ENCODE peak calls at places on chromosomes 3 and 15, in five cellular contexts. B is psoas muscle, S is Panc1, O is mucosa of descending colon, H is adrenal gland. W is an unnamed sample. For H3K36me3, the result is how much of the 10 kb centered on the place peaks cover.

GRCh38 chr3:169984287-169984686 is 17.7 kb downstream of the SEC62 start:
- DNase-seq in B (no peak), S (no peak), O (no peak), H (no peak), W (no peak)

GRCh38 chr3:168212664-168213255 is 117.0 kb upstream of the GOLIM4 start:
- DNase-seq in B (no peak), S (no peak), O (no peak), H (no peak), W (no peak)

GRCh38 chr15:66169625-66170024 is 83.9 kb downstream of the MEGF11 start:
- DNase-seq in B (no peak), S (no peak), O (no peak), H (no peak), W (no peak)

GRCh38 chr3:172751188-172751571 is 654 bp downstream of the ECT2 start:
- DNase-seq in B (no peak), S (no peak), O (no peak), H (no peak), W (no peak)

GRCh38 chr3:23172059-23172458 is 31.1 kb upstream of the UBE2E2 start:
- DNase-seq in B (no peak), S (no peak), O (no peak), H (no peak), W (no peak)

GRCh38 chr3:31868246-31868645 is 112.8 kb downstream of the OSBPL10 start:
- DNase-seq in B (no peak), S (no peak), O (no peak), H (no peak), W (no peak)

GRCh38 chr15:89783111-89783860 is 7.2 kb downstream of the MESP2 start:
- DNase-seq in B (no peak), S (no peak), O (peak), H (no peak), W (peak)

GRCh38 chr3:171796625-171797264 is 13.5 kb downstream of the PLD1 start:
- DNase-seq in B (no peak), S (no peak), O (no peak), H (no peak), W (no peak)

GRCh38 chr15:93076875-93077274 is 12.1 kb downstream of the RGMA start:
- DNase-seq in B (no peak), S (no peak), O (no peak), H (no peak), W (no peak)

GRCh38 chr3:34584971-34585370 is 786.5 kb downstream of the PDCD6IP start:
- DNase-seq in B (no peak), S (no peak), O (no peak), H (no peak), W (no peak)

GRCh38 chr15:32873292-32874114 is 155.7 kb downstream of the GREM1 start:
- DNase-seq in B (no peak), S (no peak), O (no peak), H (no peak), W (no peak)

GRCh38 chr3:194632983-194633348 is 253 bp downstream of the TMEM44 start:
- DNase-seq in B (peak), S (no peak), O (peak), H (no peak), W (peak)

GRCh38 chr3:48270306-48270705 is 29.4 kb downstream of the ZNF589 start:
- DNase-seq in B (no peak), S (no peak), O (no peak), H (no peak), W (no peak)
- H3K36me3 ChIP-seq in B (under half), S (under half), O (under half), H (under half), W (under half)

DNA sequence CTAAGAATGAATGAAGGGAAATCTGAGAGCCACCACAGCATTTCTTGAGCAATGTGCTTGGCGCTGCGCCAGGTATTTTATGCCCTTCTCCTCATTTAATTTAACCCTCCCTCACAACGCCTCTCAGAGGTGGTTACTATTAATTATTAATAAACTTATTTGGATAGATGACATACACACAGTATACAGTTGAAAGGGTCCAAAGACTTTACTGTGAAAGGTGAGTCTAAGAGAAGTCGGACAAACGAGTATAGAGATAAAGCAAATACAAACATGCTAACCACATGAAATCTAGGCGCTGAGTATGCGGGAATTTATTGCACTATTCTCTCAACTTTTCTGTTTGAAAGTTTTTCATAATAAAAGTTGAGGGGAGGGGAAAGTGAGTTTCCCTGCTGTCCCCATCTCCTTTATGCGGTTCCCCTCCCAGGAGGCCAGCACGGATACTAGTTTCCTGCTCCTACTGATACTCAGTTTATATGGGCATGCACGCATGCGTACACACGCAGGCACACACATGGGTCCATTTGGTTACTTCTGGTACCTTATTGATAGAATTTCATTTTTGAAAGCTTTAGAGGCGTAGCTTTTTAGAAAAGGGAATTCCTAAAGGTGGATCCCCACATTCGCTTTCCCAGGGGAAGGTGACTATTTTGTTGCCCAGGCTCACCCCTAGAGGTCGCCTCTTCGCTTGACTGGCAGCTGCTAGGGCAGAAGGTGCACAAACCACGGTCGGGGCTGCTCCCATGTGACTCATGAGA is 28.5 kb upstream of the KCTD6 start:
- DNase-seq in B (peak), S (no peak), O (peak), H (peak), W (peak)
- H3K4me3 ChIP-seq in B (peak), S (no peak), O (no peak), H (no peak), W (no peak)

GRCh38 chr15:63818191-63818590 is 15.6 kb downstream of the HERC1 start:
- DNase-seq in B (no peak), S (no peak), O (no peak), H (no peak), W (no peak)
- TF ChIP-seq CTCF in B (no peak), S (no peak), O (no peak), H (no peak), W (no peak)

GRCh38 chr3:113271594-113272368 is 60.4 kb downstream of the BOC start:
- DNase-seq in B (no peak), S (no peak), O (no peak), H (no peak), W (no peak)
- H3K36me3 ChIP-seq in B (under half), S (under half), O (under half), H (under half), W (under half)